ENCODE peak calls at places on chromosomes 3 and 15, in nine cellular contexts. One of them, this sample, is unnamed.

GRCh38 chr15:88497109-88497761 is 29.7 kb downstream of the MRPS11 start:
- DNase-seq in glutamatergic neuron: no peak
- DNase-seq in tibial nerve: no peak
- DNase-seq in psoas muscle: no peak
- DNase-seq in cardiac muscle cell: no peak
- DNase-seq in PC-3: no peak
- DNase-seq in uterus: no peak
- DNase-seq in CD8-positive, alpha-beta T cell: no peak
- DNase-seq in activated B cell treated with CpG ODN at 0.5 μM for 24 hours: no peak
- DNase-seq in this sample: no peak

GRCh38 chr3:58111513-58112184 is 99.1 kb downstream of the DNASE1L3 start:
- DNase-seq in PC-3: peak
- DNase-seq in tibial nerve: no peak
- DNase-seq in activated B cell treated with CpG ODN at 0.5 μM for 24 hours: no peak
- DNase-seq in glutamatergic neuron: no peak
- DNase-seq in uterus: no peak
- DNase-seq in cardiac muscle cell: no peak
- DNase-seq in psoas muscle: no peak
- DNase-seq in CD8-positive, alpha-beta T cell: no peak
- DNase-seq in this sample: no peak

GRCh38 chr15:90184786-90185704 is 16.1 kb upstream of the SEMA4B start:
- DNase-seq in tibial nerve: peak
- DNase-seq in psoas muscle: peak
- DNase-seq in cardiac muscle cell: peak
- DNase-seq in PC-3: peak
- DNase-seq in CD8-positive, alpha-beta T cell: peak
- DNase-seq in uterus: peak
- DNase-seq in glutamatergic neuron: peak
- DNase-seq in activated B cell treated with CpG ODN at 0.5 μM for 24 hours: peak
- DNase-seq in this sample: peak

GRCh38 chr15:51103330-51103729 is 8.6 kb upstream of the TNFAIP8L3 start:
- DNase-seq in PC-3: no peak
- DNase-seq in tibial nerve: no peak
- DNase-seq in uterus: peak
- DNase-seq in CD8-positive, alpha-beta T cell: no peak
- DNase-seq in cardiac muscle cell: no peak
- DNase-seq in glutamatergic neuron: no peak
- DNase-seq in psoas muscle: no peak
- DNase-seq in activated B cell treated with CpG ODN at 0.5 μM for 24 hours: no peak
- DNase-seq in this sample: peak

GRCh38 chr3:123400169-123400568 is 48.7 kb downstream of the ADCY5 start:
- DNase-seq in cardiac muscle cell: no peak
- DNase-seq in PC-3: no peak
- DNase-seq in uterus: no peak
- DNase-seq in glutamatergic neuron: no peak
- DNase-seq in psoas muscle: no peak
- DNase-seq in tibial nerve: no peak
- DNase-seq in activated B cell treated with CpG ODN at 0.5 μM for 24 hours: no peak
- DNase-seq in CD8-positive, alpha-beta T cell: no peak
- DNase-seq in this sample: no peak

GRCh38 chr3:48432411-48433371 is 2.8 kb upstream of the PLXNB1 start:
- DNase-seq in psoas muscle: no peak
- DNase-seq in CD8-positive, alpha-beta T cell: no peak
- DNase-seq in glutamatergic neuron: no peak
- DNase-seq in cardiac muscle cell: no peak
- DNase-seq in uterus: no peak
- DNase-seq in tibial nerve: no peak
- DNase-seq in PC-3: no peak
- DNase-seq in activated B cell treated with CpG ODN at 0.5 μM for 24 hours: no peak
- DNase-seq in this sample: no peak

GRCh38 chr3:129604942-129605592 is 1.4 kb downstream of the PLXND1 start:
- DNase-seq in tibial nerve: no peak
- DNase-seq in uterus: no peak
- DNase-seq in CD8-positive, alpha-beta T cell: no peak
- DNase-seq in cardiac muscle cell: no peak
- DNase-seq in psoas muscle: peak
- DNase-seq in PC-3: no peak
- DNase-seq in activated B cell treated with CpG ODN at 0.5 μM for 24 hours: no peak
- DNase-seq in glutamatergic neuron: peak
- DNase-seq in this sample: no peak

GRCh38 chr15:50024183-50024795 is 94.7 kb downstream of the ATP8B4 start:
- DNase-seq in psoas muscle: no peak
- DNase-seq in PC-3: no peak
- DNase-seq in uterus: no peak
- DNase-seq in glutamatergic neuron: no peak
- DNase-seq in activated B cell treated with CpG ODN at 0.5 μM for 24 hours: no peak
- DNase-seq in cardiac muscle cell: no peak
- DNase-seq in tibial nerve: no peak
- DNase-seq in CD8-positive, alpha-beta T cell: no peak
- DNase-seq in this sample: no peak

GRCh38 chr3:87996845-87997244 is 62.0 kb downstream of the CGGBP1 start:
- DNase-seq in PC-3: no peak
- DNase-seq in CD8-positive, alpha-beta T cell: no peak
- DNase-seq in activated B cell treated with CpG ODN at 0.5 μM for 24 hours: no peak
- DNase-seq in glutamatergic neuron: no peak
- DNase-seq in psoas muscle: no peak
- DNase-seq in uterus: no peak
- DNase-seq in cardiac muscle cell: no peak
- DNase-seq in tibial nerve: no peak
- DNase-seq in this sample: no peak

GRCh38 chr15:44092221-44092620 is 102.8 kb downstream of the FRMD5 start:
- DNase-seq in PC-3: peak
- DNase-seq in CD8-positive, alpha-beta T cell: no peak
- DNase-seq in glutamatergic neuron: no peak
- DNase-seq in uterus: no peak
- DNase-seq in activated B cell treated with CpG ODN at 0.5 μM for 24 hours: no peak
- DNase-seq in cardiac muscle cell: no peak
- DNase-seq in tibial nerve: no peak
- DNase-seq in psoas muscle: no peak
- DNase-seq in this sample: peak

GRCh38 chr3:143763568-143764162 is 84.6 kb downstream of the SLC9A9 start:
- DNase-seq in CD8-positive, alpha-beta T cell: no peak
- DNase-seq in psoas muscle: no peak
- DNase-seq in uterus: no peak
- DNase-seq in tibial nerve: no peak
- DNase-seq in activated B cell treated with CpG ODN at 0.5 μM for 24 hours: no peak
- DNase-seq in glutamatergic neuron: no peak
- DNase-seq in PC-3: peak
- DNase-seq in cardiac muscle cell: no peak
- DNase-seq in this sample: peak

GRCh38 chr15:67185621-67186225 is 68.7 kb downstream of the AAGAB start:
- DNase-seq in cardiac muscle cell: no peak
- DNase-seq in glutamatergic neuron: no peak
- DNase-seq in CD8-positive, alpha-beta T cell: no peak
- DNase-seq in tibial nerve: no peak
- DNase-seq in activated B cell treated with CpG ODN at 0.5 μM for 24 hours: no peak
- DNase-seq in PC-3: no peak
- DNase-seq in uterus: peak
- DNase-seq in psoas muscle: peak
- DNase-seq in this sample: no peak

GRCh38 chr3:122305818-122306621 is 19.0 kb upstream of the CSTA start:
- DNase-seq in psoas muscle: no peak
- DNase-seq in tibial nerve: no peak
- DNase-seq in CD8-positive, alpha-beta T cell: no peak
- DNase-seq in glutamatergic neuron: no peak
- DNase-seq in cardiac muscle cell: peak
- DNase-seq in activated B cell treated with CpG ODN at 0.5 μM for 24 hours: no peak
- DNase-seq in uterus: no peak
- DNase-seq in PC-3: peak
- DNase-seq in this sample: no peak

GRCh38 chr15:77840962-77841361 is 208.2 kb upstream of the LINGO1 start:
- DNase-seq in CD8-positive, alpha-beta T cell: no peak
- DNase-seq in tibial nerve: no peak
- DNase-seq in activated B cell treated with CpG ODN at 0.5 μM for 24 hours: no peak
- DNase-seq in uterus: no peak
- DNase-seq in PC-3: peak
- DNase-seq in psoas muscle: no peak
- DNase-seq in cardiac muscle cell: no peak
- DNase-seq in glutamatergic neuron: no peak
- DNase-seq in this sample: peak

GRCh38 chr15:99109555-99110021 is 4.7 kb downstream of the SYNM start:
- DNase-seq in uterus: no peak
- DNase-seq in tibial nerve: no peak
- DNase-seq in glutamatergic neuron: no peak
- DNase-seq in CD8-positive, alpha-beta T cell: no peak
- DNase-seq in PC-3: no peak
- DNase-seq in activated B cell treated with CpG ODN at 0.5 μM for 24 hours: no peak
- DNase-seq in psoas muscle: no peak
- DNase-seq in cardiac muscle cell: peak
- DNase-seq in this sample: no peak

GRCh38 chr3:3127432-3128010 is 781 bp downstream of the TRNT1 start:
- DNase-seq in activated B cell treated with CpG ODN at 0.5 μM for 24 hours: no peak
- DNase-seq in CD8-positive, alpha-beta T cell: no peak
- DNase-seq in tibial nerve: no peak
- DNase-seq in psoas muscle: no peak
- DNase-seq in PC-3: peak
- DNase-seq in uterus: no peak
- DNase-seq in glutamatergic neuron: no peak
- DNase-seq in cardiac muscle cell: no peak
- DNase-seq in this sample: peak

GRCh38 chr15:70854669-70854976 is 666 bp upstream of the LARP6 start:
- DNase-seq in PC-3: peak
- DNase-seq in tibial nerve: no peak
- DNase-seq in CD8-positive, alpha-beta T cell: no peak
- DNase-seq in psoas muscle: no peak
- DNase-seq in glutamatergic neuron: no peak
- DNase-seq in cardiac muscle cell: no peak
- DNase-seq in activated B cell treated with CpG ODN at 0.5 μM for 24 hours: no peak
- DNase-seq in uterus: peak
- DNase-seq in this sample: peak

GRCh38 chr3:126777366-126777765 is 73.3 kb downstream of the CHCHD6 start:
- DNase-seq in CD8-positive, alpha-beta T cell: no peak
- DNase-seq in uterus: no peak
- DNase-seq in glutamatergic neuron: no peak
- DNase-seq in psoas muscle: no peak
- DNase-seq in PC-3: no peak
- DNase-seq in tibial nerve: no peak
- DNase-seq in activated B cell treated with CpG ODN at 0.5 μM for 24 hours: no peak
- DNase-seq in cardiac muscle cell: peak
- DNase-seq in this sample: no peak

GRCh38 chr15:77584201-77584600 is 48.5 kb downstream of the LINGO1 start:
- DNase-seq in uterus: no peak
- DNase-seq in tibial nerve: no peak
- DNase-seq in glutamatergic neuron: no peak
- DNase-seq in psoas muscle: no peak
- DNase-seq in CD8-positive, alpha-beta T cell: no peak
- DNase-seq in cardiac muscle cell: peak
- DNase-seq in PC-3: no peak
- DNase-seq in activated B cell treated with CpG ODN at 0.5 μM for 24 hours: no peak
- DNase-seq in this sample: no peak

GRCh38 chr15:92200891-92201290 is 192.8 kb upstream of the ST8SIA2 start:
- DNase-seq in CD8-positive, alpha-beta T cell: no peak
- DNase-seq in activated B cell treated with CpG ODN at 0.5 μM for 24 hours: no peak
- DNase-seq in glutamatergic neuron: no peak
- DNase-seq in cardiac muscle cell: no peak
- DNase-seq in uterus: no peak
- DNase-seq in psoas muscle: no peak
- DNase-seq in tibial nerve: no peak
- DNase-seq in PC-3: no peak
- DNase-seq in this sample: no peak

GRCh38 chr15:92205255-92205739 is 188.4 kb upstream of the ST8SIA2 start:
- DNase-seq in PC-3: no peak
- DNase-seq in glutamatergic neuron: no peak
- DNase-seq in psoas muscle: no peak
- DNase-seq in tibial nerve: no peak
- DNase-seq in activated B cell treated with CpG ODN at 0.5 μM for 24 hours: no peak
- DNase-seq in CD8-positive, alpha-beta T cell: no peak
- DNase-seq in cardiac muscle cell: peak
- DNase-seq in uterus: no peak
- DNase-seq in this sample: no peak
- TF ChIP-seq CTCF in PC-3: no peak
- TF ChIP-seq CTCF in glutamatergic neuron: no peak
- TF ChIP-seq CTCF in psoas muscle: no peak
- TF ChIP-seq CTCF in tibial nerve: no peak
- TF ChIP-seq CTCF in activated B cell treated with CpG ODN at 0.5 μM for 24 hours: no peak
- TF ChIP-seq CTCF in CD8-positive, alpha-beta T cell: no peak
- TF ChIP-seq CTCF in cardiac muscle cell: no peak
- TF ChIP-seq CTCF in uterus: no peak
- TF ChIP-seq CTCF in this sample: no peak

GRCh38 chr15:82585072-82585471 is 44.8 kb upstream of the RPS17 start:
- DNase-seq in uterus: no peak
- DNase-seq in glutamatergic neuron: no peak
- DNase-seq in tibial nerve: no peak
- DNase-seq in activated B cell treated with CpG ODN at 0.5 μM for 24 hours: no peak
- DNase-seq in PC-3: no peak
- DNase-seq in psoas muscle: no peak
- DNase-seq in CD8-positive, alpha-beta T cell: no peak
- DNase-seq in cardiac muscle cell: peak
- DNase-seq in this sample: peak
- TF ChIP-seq CTCF in uterus: no peak
- TF ChIP-seq CTCF in glutamatergic neuron: no peak
- TF ChIP-seq CTCF in tibial nerve: peak
- TF ChIP-seq CTCF in activated B cell treated with CpG ODN at 0.5 μM for 24 hours: no peak
- TF ChIP-seq CTCF in PC-3: no peak
- TF ChIP-seq CTCF in psoas muscle: no peak
- TF ChIP-seq CTCF in CD8-positive, alpha-beta T cell: no peak
- TF ChIP-seq CTCF in cardiac muscle cell: peak
- TF ChIP-seq CTCF in this sample: no peak

GRCh38 chr3:133124511-133124910 is 86.3 kb downstream of the TMEM108 start:
- DNase-seq in psoas muscle: no peak
- DNase-seq in CD8-positive, alpha-beta T cell: no peak
- DNase-seq in glutamatergic neuron: no peak
- DNase-seq in cardiac muscle cell: peak
- DNase-seq in PC-3: no peak
- DNase-seq in uterus: no peak
- DNase-seq in tibial nerve: no peak
- DNase-seq in activated B cell treated with CpG ODN at 0.5 μM for 24 hours: no peak
- DNase-seq in this sample: peak
- TF ChIP-seq CTCF in psoas muscle: no peak
- TF ChIP-seq CTCF in CD8-positive, alpha-beta T cell: no peak
- TF ChIP-seq CTCF in glutamatergic neuron: no peak
- TF ChIP-seq CTCF in cardiac muscle cell: no peak
- TF ChIP-seq CTCF in PC-3: no peak
- TF ChIP-seq CTCF in uterus: no peak
- TF ChIP-seq CTCF in tibial nerve: no peak
- TF ChIP-seq CTCF in activated B cell treated with CpG ODN at 0.5 μM for 24 hours: no peak
- TF ChIP-seq CTCF in this sample: no peak

DNA sequence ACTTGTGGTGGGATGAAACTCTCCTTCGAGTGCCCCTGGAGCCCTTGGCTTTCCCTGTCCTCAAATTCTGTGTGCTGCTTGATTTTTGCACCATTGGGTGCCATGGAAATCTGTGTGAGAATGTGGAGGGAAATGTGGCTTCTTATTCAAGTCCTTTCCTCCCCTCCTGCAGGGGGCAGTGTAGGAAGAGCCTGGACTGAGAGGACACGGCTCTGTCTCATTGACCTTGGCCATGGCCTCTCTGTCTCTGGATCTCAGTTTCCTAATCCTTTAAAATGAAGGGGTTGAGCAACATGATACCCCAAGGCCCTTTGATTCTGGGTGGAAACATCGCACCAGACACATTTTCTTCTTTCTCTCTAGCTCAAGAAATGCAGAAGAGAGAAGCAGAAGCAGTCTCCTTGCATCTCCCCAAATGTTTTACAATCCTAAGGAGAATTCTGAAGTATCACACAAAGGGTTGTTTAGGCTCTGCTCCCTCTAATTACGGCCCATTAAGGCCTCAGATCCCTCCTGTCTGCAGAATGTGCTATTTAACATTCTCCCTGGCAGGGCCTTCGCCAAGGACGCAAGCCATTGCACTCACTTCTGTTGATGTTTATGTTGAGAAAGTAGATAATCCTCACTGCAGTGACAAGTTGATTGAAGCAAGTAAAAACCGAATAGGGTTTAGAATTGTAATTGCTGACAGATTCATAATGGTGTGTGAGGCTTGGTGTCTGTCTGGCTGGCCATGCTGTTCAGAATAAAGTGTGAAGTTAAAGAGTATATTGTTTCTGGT is 169.1 kb downstream of the TPRG1 start:
- DNase-seq in activated B cell treated with CpG ODN at 0.5 μM for 24 hours: no peak
- DNase-seq in cardiac muscle cell: no peak
- DNase-seq in glutamatergic neuron: no peak
- DNase-seq in uterus: no peak
- DNase-seq in psoas muscle: no peak
- DNase-seq in PC-3: peak
- DNase-seq in CD8-positive, alpha-beta T cell: no peak
- DNase-seq in tibial nerve: no peak
- DNase-seq in this sample: no peak
- TF ChIP-seq CTCF in activated B cell treated with CpG ODN at 0.5 μM for 24 hours: no peak
- TF ChIP-seq CTCF in cardiac muscle cell: peak
- TF ChIP-seq CTCF in glutamatergic neuron: peak
- TF ChIP-seq CTCF in uterus: no peak
- TF ChIP-seq CTCF in psoas muscle: peak
- TF ChIP-seq CTCF in PC-3: peak
- TF ChIP-seq CTCF in CD8-positive, alpha-beta T cell: no peak
- TF ChIP-seq CTCF in tibial nerve: no peak
- TF ChIP-seq CTCF in this sample: peak

This sample was measured in cardiac fibroblast.